ENCODE peak calls at places on chromosomes 4 and X, in four cellular contexts. B, D, R and U are unnamed samples.

GRCh38 chrX:63128509-63128908 is 222.6 kb downstream of the SPIN4 start:
- DNase-seq in D (no peak), B (peak), R (peak), U (peak)

GRCh38 chr4:39494354-39494753 is 32.9 kb downstream of the UGDH start:
- DNase-seq in B (no peak), R (no peak), D (no peak), U (no peak)

GRCh38 chr4:113223001-113223400 is 173.5 kb downstream of the ANK2 start:
- DNase-seq in B (no peak), D (no peak), R (no peak), U (no peak)

GRCh38 chrX:110004970-110005369 is 2.1 kb downstream of the TMEM164 start:
- DNase-seq in D (no peak), B (no peak), R (no peak), U (no peak)

GRCh38 chr4:45438047-45438446 is 685.8 kb downstream of the GABRG1 start:
- DNase-seq in B (no peak), D (no peak), R (no peak), U (no peak)

GRCh38 chr4:164937576-164938270 is 39.7 kb downstream of the TRIM61 start:
- DNase-seq in D (no peak), B (peak), R (no peak), U (peak)

GRCh38 chr4:83110222-83110945 is 4.1 kb downstream of the PLAC8 start:
- DNase-seq in D (peak), R (peak), B (peak), U (peak)

GRCh38 chr4:160296476-160296875 is 1193.6 kb downstream of the RAPGEF2 start:
- DNase-seq in R (no peak), D (no peak), B (no peak), U (no peak)

GRCh38 chr4:184653650-184654049 is 4.1 kb downstream of the PRIMPOL start:
- DNase-seq in R (no peak), D (no peak), B (no peak), U (no peak)

GRCh38 chrX:50893466-50893865 is 17.1 kb upstream of the BMP15 start:
- DNase-seq in R (no peak), B (no peak), D (no peak), U (no peak)

GRCh38 chr4:41360214-41360910 is 103.6 kb downstream of the UCHL1 start:
- DNase-seq in D (no peak), R (peak), B (peak), U (peak)

GRCh38 chr4:140887467-140887866 is 131.3 kb upstream of the TBC1D9 start:
- DNase-seq in D (no peak), B (no peak), R (no peak), U (no peak)

GRCh38 chr4:164955107-164955805 is 22.2 kb downstream of the TRIM61 start:
- DNase-seq in B (no peak), R (no peak), D (no peak), U (no peak)

GRCh38 chrX:55695227-55696018 is 22.1 kb upstream of the RRAGB start:
- DNase-seq in B (no peak), D (no peak), R (no peak), U (no peak)

GRCh38 chr4:184731056-184731455 is 2.8 kb downstream of the CENPU start:
- DNase-seq in B (no peak), R (no peak), D (no peak), U (no peak)

GRCh38 chr4:100240008-100240407 is 49.7 kb upstream of the DDIT4L start:
- DNase-seq in B (no peak), R (no peak), D (no peak), U (no peak)

GRCh38 chr4:100017627-100018310 is 67.7 kb upstream of the H2AZ1 start:
- DNase-seq in D (no peak), R (no peak), B (no peak), U (no peak)

GRCh38 chrX:22366166-22366702 is 93.5 kb downstream of the CBLL2 start:
- DNase-seq in R (no peak), B (no peak), D (no peak), U (no peak)

GRCh38 chrX:40083120-40083978 is 14.4 kb downstream of the BCOR start:
- DNase-seq in D (no peak), R (no peak), B (peak), U (peak)

GRCh38 chr4:40247350-40247749 is 50.5 kb downstream of the RHOH start:
- DNase-seq in R (no peak), D (no peak), B (no peak), U (no peak)

GRCh38 chr4:148442830-148443549 is 776 bp upstream of the NR3C2 start:
- DNase-seq in D (no peak), B (no peak), R (peak), U (no peak)

GRCh38 chr4:41545238-41545637 is 7.3 kb downstream of the LIMCH1 start:
- DNase-seq in B (no peak), D (no peak), R (no peak), U (no peak)

GRCh38 chrX:38095971-38096529 is 89.7 kb downstream of the SYTL5 start:
- DNase-seq in B (no peak), D (no peak), R (no peak), U (no peak)

GRCh38 chrX:115030635-115031034 is 13.2 kb upstream of the IL13RA2 start:
- DNase-seq in B (no peak), D (no peak), R (no peak), U (no peak)

GRCh38 chr4:152221816-152222516 is 313.9 kb downstream of the FBXW7 start:
- DNase-seq in B (no peak), R (no peak), D (no peak), U (no peak)

GRCh38 chrX:145910017-145910416 is 92.4 kb downstream of the SLITRK2 start:
- DNase-seq in B (no peak), D (no peak), R (no peak), U (no peak)

GRCh38 chrX:71128166-71128833 is 9.9 kb downstream of the MED12 start:
- DNase-seq in D (no peak), R (no peak), B (no peak), U (no peak)

GRCh38 chr4:151744614-151745013 is 16.2 kb downstream of the GATB start:
- DNase-seq in B (peak), R (no peak), D (no peak), U (no peak)

GRCh38 chr4:163070023-163070422 is 96.7 kb downstream of the NAF1 start:
- DNase-seq in B (no peak), D (no peak), R (no peak), U (no peak)

GRCh38 chr4:98794565-98795205 is 134.2 kb downstream of the EIF4E start:
- DNase-seq in D (no peak), B (peak), R (no peak), U (no peak)

GRCh38 chr4:188295899-188296298 is 156.7 kb downstream of the TRIML1 start:
- DNase-seq in R (no peak), B (no peak), D (no peak), U (no peak)

GRCh38 chr4:125650557-125650956 is 335.8 kb downstream of the FAT4 start:
- DNase-seq in B (no peak), D (no peak), R (no peak), U (no peak)

GRCh38 chr4:16066586-16067128 is 17.2 kb downstream of the PROM1 start:
- DNase-seq in R (no peak), B (peak), D (no peak), U (peak)

GRCh38 chr4:186033027-186033426 is 35.9 kb upstream of the TLR3 start:
- DNase-seq in D (no peak), R (no peak), B (no peak), U (no peak)

GRCh38 chr4:23584024-23584423 is 305.8 kb downstream of the PPARGC1A start:
- DNase-seq in R (no peak), B (no peak), D (no peak), U (no peak)
- H3K4me3 ChIP-seq in R (no peak), B (no peak), D (no peak), U (no peak)

GRCh38 chr4:107034982-107035710 is 967 bp downstream of the DKK2 start:
- DNase-seq in D (no peak), B (peak), R (peak), U (peak)

GRCh38 chr4:107035711-107036601 is at the start of gene DKK2:
- DNase-seq in R (peak), B (peak), D (no peak), U (peak)

GRCh38 chr4:107034091-107034698 is 1.9 kb downstream of the DKK2 start:
- DNase-seq in B (peak), D (no peak), R (peak), U (peak)

GRCh38 chr4:107037188-107037587 is 1.1 kb upstream of the DKK2 start:
- DNase-seq in B (peak), D (no peak), R (peak), U (peak)

GRCh38 chr4:107036602-107037151 is 564 bp upstream of the DKK2 start:
- DNase-seq in R (peak), B (no peak), D (no peak), U (peak)
- H3K4me3 ChIP-seq in R (peak), B (peak), D (peak), U (peak)

GRCh38 chrX:130176354-130176776 is 4.6 kb downstream of the RAB33A start:
- DNase-seq in R (no peak), B (no peak), D (no peak), U (no peak)

GRCh38 chrX:130176942-130177341 is 5.2 kb downstream of the RAB33A start:
- DNase-seq in B (no peak), D (no peak), R (no peak), U (no peak)

GRCh38 chrX:130179579-130180215 is 7.9 kb downstream of the RAB33A start:
- DNase-seq in B (no peak), R (no peak), D (no peak), U (no peak)

GRCh38 chrX:130174937-130175336 is 3.2 kb downstream of the RAB33A start:
- DNase-seq in R (no peak), D (no peak), B (no peak), U (no peak)

GRCh38 chrX:130179170-130179569 is 7.4 kb downstream of the RAB33A start:
- DNase-seq in D (no peak), B (no peak), R (no peak), U (no peak)
- H3K4me3 ChIP-seq in D (no peak), B (no peak), R (no peak), U (no peak)

GRCh38 chrX:45400380-45400779 is 199.7 kb upstream of the DIPK2B start:
- DNase-seq in B (no peak), D (no peak), R (no peak), U (no peak)
- H3K4me3 ChIP-seq in B (no peak), D (no peak), R (no peak), U (no peak)

GRCh38 chr4:25078523-25078922 is 47.8 kb upstream of the LGI2 start:
- DNase-seq in B (no peak), R (no peak), D (no peak), U (no peak)
- H3K4me3 ChIP-seq in B (peak), R (no peak), D (no peak), U (no peak)

GRCh38 chr4:48340276-48340904 is 939 bp upstream of the SLAIN2 start:
- DNase-seq in B (peak), R (no peak), D (no peak), U (no peak)
- H3K4me3 ChIP-seq in B (peak), R (peak), D (peak), U (peak)

GRCh38 chr4:71709961-71710360 is 73.9 kb downstream of the GC start:
- DNase-seq in B (no peak), R (no peak), D (no peak), U (no peak)
- H3K4me3 ChIP-seq in B (no peak), R (no peak), D (no peak), U (no peak)

GRCh38 chrX:13086076-13086475 is 41.7 kb upstream of the FAM9C start:
- DNase-seq in B (no peak), R (no peak), D (no peak), U (no peak)

GRCh38 chrX:13087322-13088154 is 43.1 kb upstream of the FAM9C start:
- DNase-seq in R (no peak), D (no peak), B (no peak), U (no peak)

GRCh38 chrX:13088155-13088485 is 43.7 kb upstream of the FAM9C start:
- DNase-seq in B (no peak), R (no peak), D (no peak), U (no peak)

GRCh38 chrX:13084611-13085010 is 40.2 kb upstream of the FAM9C start:
- DNase-seq in D (no peak), B (no peak), R (no peak), U (no peak)

GRCh38 chrX:13085533-13085932 is 41.1 kb upstream of the FAM9C start:
- DNase-seq in R (no peak), D (no peak), B (no peak), U (no peak)
- H3K4me3 ChIP-seq in R (no peak), D (no peak), B (no peak), U (no peak)

GRCh38 chrX:153828308-153828707 is 2.0 kb downstream of the PDZD4 start:
- DNase-seq in D (no peak), R (no peak), B (no peak), U (no peak)
- H3K4me3 ChIP-seq in D (peak), R (no peak), B (peak), U (no peak)

GRCh38 chrX:12390301-12390700 is 252.0 kb downstream of the FRMPD4 start:
- DNase-seq in D (no peak), R (no peak), B (no peak), U (no peak)
- H3K4me3 ChIP-seq in D (no peak), R (no peak), B (no peak), U (no peak)